ENCODE peak calls at places on chromosomes 12 and 14, in four cellular contexts. One of them, this sample, is unnamed.

GRCh38 chr12:67276469-67276868 is 7.3 kb downstream of the CAND1 start:
- DNase-seq in body of pancreas: no peak
- DNase-seq in ovary: no peak
- DNase-seq in OCI-LY7: no peak
- DNase-seq in this sample: no peak

GRCh38 chr12:96510306-96510764 is 21.0 kb downstream of the CFAP54 start:
- DNase-seq in OCI-LY7: no peak
- DNase-seq in body of pancreas: no peak
- DNase-seq in ovary: no peak
- DNase-seq in this sample: no peak

GRCh38 chr14:101373690-101374295 is 187.5 kb upstream of the DIO3 start:
- DNase-seq in body of pancreas: no peak
- DNase-seq in OCI-LY7: no peak
- DNase-seq in ovary: no peak
- DNase-seq in this sample: no peak

GRCh38 chr14:33539918-33540357 is 410.9 kb downstream of the EGLN3 start:
- DNase-seq in body of pancreas: no peak
- DNase-seq in ovary: no peak
- DNase-seq in OCI-LY7: no peak
- DNase-seq in this sample: no peak

GRCh38 chr12:125075-125474 is 58.5 kb downstream of the IQSEC3 start:
- DNase-seq in OCI-LY7: no peak
- DNase-seq in ovary: no peak
- DNase-seq in body of pancreas: no peak
- DNase-seq in this sample: no peak

GRCh38 chr12:28489256-28489655 is 299.0 kb downstream of the CCDC91 start:
- DNase-seq in OCI-LY7: no peak
- DNase-seq in ovary: no peak
- DNase-seq in body of pancreas: no peak
- DNase-seq in this sample: no peak

GRCh38 chr12:77940566-77940965 is 109.9 kb downstream of the NAV3 start:
- DNase-seq in ovary: no peak
- DNase-seq in body of pancreas: no peak
- DNase-seq in OCI-LY7: no peak
- DNase-seq in this sample: no peak

GRCh38 chr12:45234134-45234865 is 18.4 kb downstream of the ANO6 start:
- DNase-seq in body of pancreas: peak; percentile 54
- DNase-seq in ovary: peak; percentile 39
- DNase-seq in OCI-LY7: no peak
- DNase-seq in this sample: peak; percentile 93

GRCh38 chr12:5592313-5592712 is 160.4 kb downstream of the NTF3 start:
- DNase-seq in body of pancreas: no peak
- DNase-seq in OCI-LY7: no peak
- DNase-seq in ovary: no peak
- DNase-seq in this sample: no peak

GRCh38 chr12:95836630-95837239 is 22.0 kb upstream of the SNRPF start:
- DNase-seq in OCI-LY7: no peak
- DNase-seq in ovary: no peak
- DNase-seq in body of pancreas: peak; percentile 52
- DNase-seq in this sample: no peak

GRCh38 chr12:93469386-93469785 is 2.1 kb downstream of the MRPL42 start:
- DNase-seq in ovary: no peak
- DNase-seq in body of pancreas: no peak
- DNase-seq in OCI-LY7: no peak
- DNase-seq in this sample: no peak

GRCh38 chr12:113108308-113108707 is 27.3 kb downstream of the RASAL1 start:
- DNase-seq in ovary: no peak
- DNase-seq in OCI-LY7: no peak
- DNase-seq in body of pancreas: no peak
- DNase-seq in this sample: no peak

GRCh38 chr14:59424707-59425106 is 40.5 kb downstream of the GPR135 start:
- DNase-seq in body of pancreas: peak; percentile 49
- DNase-seq in OCI-LY7: no peak
- DNase-seq in ovary: no peak
- DNase-seq in this sample: no peak

GRCh38 chr12:57765698-57766463 is 997 bp downstream of the CYP27B1 start:
- DNase-seq in body of pancreas: no peak
- DNase-seq in OCI-LY7: no peak
- DNase-seq in ovary: no peak
- DNase-seq in this sample: no peak

GRCh38 chr14:94992046-94992445 is 165.3 kb downstream of the DICER1 start:
- DNase-seq in body of pancreas: no peak
- DNase-seq in ovary: no peak
- DNase-seq in OCI-LY7: no peak
- DNase-seq in this sample: no peak

GRCh38 chr12:97640826-97641225 is 178.2 kb downstream of the RMST start:
- DNase-seq in ovary: no peak
- DNase-seq in OCI-LY7: no peak
- DNase-seq in body of pancreas: no peak
- DNase-seq in this sample: no peak

GRCh38 chr12:77842430-77842829 is 11.7 kb downstream of the NAV3 start:
- DNase-seq in OCI-LY7: no peak
- DNase-seq in ovary: no peak
- DNase-seq in body of pancreas: no peak
- DNase-seq in this sample: no peak

GRCh38 chr14:87386453-87386980 is 606.5 kb downstream of the GALC start:
- DNase-seq in ovary: no peak
- DNase-seq in body of pancreas: no peak
- DNase-seq in OCI-LY7: peak; percentile 41
- DNase-seq in this sample: no peak

GRCh38 chr14:58638231-58639205 is 756 bp downstream of the DACT1 start:
- DNase-seq in body of pancreas: peak; percentile 6
- DNase-seq in ovary: peak; percentile 47
- DNase-seq in OCI-LY7: no peak
- DNase-seq in this sample: no peak

GRCh38 chr12:117662620-117663395 is 301.4 kb upstream of the NOS1 start:
- DNase-seq in ovary: no peak
- DNase-seq in body of pancreas: no peak
- DNase-seq in OCI-LY7: no peak
- DNase-seq in this sample: no peak

GRCh38 chr12:15320881-15321280 is 1.4 kb upstream of the PTPRO start:
- DNase-seq in body of pancreas: no peak
- DNase-seq in OCI-LY7: no peak
- DNase-seq in ovary: no peak
- DNase-seq in this sample: no peak

GRCh38 chr12:39905152-39905551 is 200.7 kb downstream of the SLC2A13 start:
- DNase-seq in OCI-LY7: no peak
- DNase-seq in ovary: peak; percentile 35
- DNase-seq in body of pancreas: peak; percentile 30
- DNase-seq in this sample: peak; percentile 78

GRCh38 chr12:10497602-10498001 is 8.1 kb upstream of the EIF2S3B start:
- DNase-seq in OCI-LY7: no peak
- DNase-seq in body of pancreas: peak; percentile 10
- DNase-seq in ovary: peak; percentile 9
- DNase-seq in this sample: no peak

GRCh38 chr12:10498042-10498441 is 7.6 kb upstream of the EIF2S3B start:
- DNase-seq in OCI-LY7: no peak
- DNase-seq in ovary: no peak
- DNase-seq in body of pancreas: no peak
- DNase-seq in this sample: no peak

GRCh38 chr12:10503460-10503859 is 2.2 kb upstream of the EIF2S3B start:
- DNase-seq in ovary: no peak
- DNase-seq in body of pancreas: no peak
- DNase-seq in OCI-LY7: no peak
- DNase-seq in this sample: no peak

GRCh38 chr12:10505620-10506019 is at the start of gene EIF2S3B:
- DNase-seq in body of pancreas: no peak
- DNase-seq in OCI-LY7: no peak
- DNase-seq in ovary: no peak
- DNase-seq in this sample: no peak

DNA sequence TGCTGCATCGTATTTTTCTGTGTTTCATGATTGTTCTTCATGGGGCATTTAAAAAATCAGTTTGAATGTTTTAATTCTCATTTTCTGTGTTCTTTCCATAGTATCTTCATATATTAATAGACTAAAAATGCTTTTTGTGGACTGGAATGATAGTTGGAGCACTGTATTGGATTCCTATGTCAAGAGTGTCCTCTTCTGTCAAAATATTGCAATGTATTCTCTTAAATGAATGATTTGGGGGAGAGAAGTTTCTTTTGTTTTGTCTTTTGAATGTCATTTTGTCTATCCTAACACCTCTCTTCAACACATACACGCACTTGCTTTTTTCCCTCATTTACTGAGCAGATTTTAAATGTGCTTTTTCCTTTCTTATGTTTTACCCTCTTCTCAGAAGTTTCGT is 4.7 kb upstream of the EIF2S3B start:
- DNase-seq in body of pancreas: no peak
- DNase-seq in ovary: no peak
- DNase-seq in OCI-LY7: peak; percentile 33
- DNase-seq in this sample: peak; percentile 0
- TF ChIP-seq CTCF in body of pancreas: no peak
- TF ChIP-seq CTCF in ovary: no peak
- TF ChIP-seq CTCF in OCI-LY7: peak; percentile 72
- TF ChIP-seq CTCF in this sample: peak; percentile 38

GRCh38 chr14:63951429-63951828 is 98.6 kb downstream of the SYNE2 start:
- DNase-seq in OCI-LY7: no peak
- DNase-seq in ovary: no peak
- DNase-seq in body of pancreas: no peak
- DNase-seq in this sample: no peak
- H3K4me3 ChIP-seq in OCI-LY7: no peak overlapping the region
- H3K4me3 ChIP-seq in ovary: no peak overlapping the region
- H3K4me3 ChIP-seq in body of pancreas: no peak overlapping the region
- H3K4me3 ChIP-seq in this sample: no peak overlapping the region

GRCh38 chr12:46555379-46555778 is 182.8 kb upstream of the SLC38A2 start:
- DNase-seq in OCI-LY7: no peak
- DNase-seq in body of pancreas: no peak
- DNase-seq in ovary: no peak
- DNase-seq in this sample: peak; percentile 83

GRCh38 chr12:46556105-46556559 is 183.6 kb upstream of the SLC38A2 start:
- DNase-seq in ovary: no peak
- DNase-seq in OCI-LY7: no peak
- DNase-seq in body of pancreas: no peak
- DNase-seq in this sample: peak; percentile 97

GRCh38 chr12:46553266-46553665 is 180.7 kb upstream of the SLC38A2 start:
- DNase-seq in body of pancreas: no peak
- DNase-seq in ovary: no peak
- DNase-seq in OCI-LY7: no peak
- DNase-seq in this sample: no peak

GRCh38 chr12:46553911-46554310 is 181.3 kb upstream of the SLC38A2 start:
- DNase-seq in ovary: no peak
- DNase-seq in OCI-LY7: no peak
- DNase-seq in body of pancreas: no peak
- DNase-seq in this sample: no peak

GRCh38 chr12:46554461-46554860 is 181.9 kb upstream of the SLC38A2 start:
- DNase-seq in ovary: no peak
- DNase-seq in body of pancreas: no peak
- DNase-seq in OCI-LY7: no peak
- DNase-seq in this sample: no peak
- TF ChIP-seq CTCF in ovary: no peak
- TF ChIP-seq CTCF in body of pancreas: no peak
- TF ChIP-seq CTCF in OCI-LY7: no peak
- TF ChIP-seq CTCF in this sample: no peak

GRCh38 chr14:68789002-68789797 is 3.7 kb downstream of the ZFP36L1 start:
- DNase-seq in ovary: peak; percentile 83
- DNase-seq in OCI-LY7: peak; percentile 89
- DNase-seq in body of pancreas: peak; percentile 91
- DNase-seq in this sample: no peak
- H3K4me3 ChIP-seq in ovary: peak overlapping the region; percentile 85
- H3K4me3 ChIP-seq in OCI-LY7: peak overlapping the region; percentile 87
- H3K4me3 ChIP-seq in body of pancreas: peak overlapping the region; percentile 90
- H3K4me3 ChIP-seq in this sample: peak overlapping the region; percentile 89

GRCh38 chr12:6667559-6668210 is 4.8 kb upstream of the ING4 start:
- DNase-seq in OCI-LY7: peak; percentile 68
- DNase-seq in body of pancreas: no peak
- DNase-seq in ovary: no peak
- DNase-seq in this sample: no peak
- TF ChIP-seq CTCF in OCI-LY7: peak; percentile 77
- TF ChIP-seq CTCF in body of pancreas: no peak
- TF ChIP-seq CTCF in ovary: no peak
- TF ChIP-seq CTCF in this sample: peak; percentile 17

GRCh38 chr12:53221203-53222076 is 10.6 kb downstream of the RARG start:
- DNase-seq in body of pancreas: peak; percentile 85
- DNase-seq in ovary: peak; percentile 86
- DNase-seq in OCI-LY7: peak; percentile 65
- DNase-seq in this sample: no peak

GRCh38 chr12:53219116-53219955 is 12.3 kb upstream of the ITGB7 start:
- DNase-seq in ovary: no peak
- DNase-seq in OCI-LY7: no peak
- DNase-seq in body of pancreas: peak; percentile 30
- DNase-seq in this sample: no peak

GRCh38 chr12:53219956-53220856 is 11.8 kb downstream of the RARG start:
- DNase-seq in body of pancreas: peak; percentile 65
- DNase-seq in ovary: peak; percentile 69
- DNase-seq in OCI-LY7: peak; percentile 83
- DNase-seq in this sample: no peak

GRCh38 chr12:53222170-53223005 is 9.6 kb downstream of the RARG start:
- DNase-seq in ovary: no peak
- DNase-seq in body of pancreas: no peak
- DNase-seq in OCI-LY7: no peak
- DNase-seq in this sample: no peak

GRCh38 chr12:53220857-53221202 is 11.2 kb downstream of the RARG start:
- DNase-seq in ovary: peak; percentile 91
- DNase-seq in OCI-LY7: peak; percentile 90
- DNase-seq in body of pancreas: peak; percentile 94
- DNase-seq in this sample: no peak
- H3K4me3 ChIP-seq in ovary: peak overlapping the region; percentile 79
- H3K4me3 ChIP-seq in OCI-LY7: peak overlapping the region; percentile 74
- H3K4me3 ChIP-seq in body of pancreas: peak overlapping the region; percentile 60
- H3K4me3 ChIP-seq in this sample: peak overlapping the region; percentile 83

DNA sequence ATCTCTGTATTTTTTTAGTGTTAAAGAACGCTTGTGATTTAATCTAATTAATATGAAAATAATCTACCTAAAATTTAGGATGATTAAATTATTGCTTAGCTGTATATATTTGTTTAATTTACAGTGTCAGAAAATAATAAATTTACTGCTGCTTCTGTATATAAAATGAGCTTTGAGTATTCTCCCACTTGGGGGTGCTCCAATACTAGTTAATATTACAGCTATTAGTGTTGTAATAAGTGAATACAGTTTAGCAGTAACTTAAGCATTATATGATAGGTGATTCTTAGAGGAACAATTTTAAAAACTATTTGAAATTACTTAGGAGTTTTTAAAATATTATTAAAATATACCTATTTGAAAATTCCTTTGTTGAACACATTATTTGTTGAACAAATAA is 62.2 kb downstream of the PAPOLA start:
- DNase-seq in OCI-LY7: no peak
- DNase-seq in body of pancreas: no peak
- DNase-seq in ovary: no peak
- DNase-seq in this sample: no peak
- TF ChIP-seq CTCF in OCI-LY7: peak; percentile 55
- TF ChIP-seq CTCF in body of pancreas: no peak
- TF ChIP-seq CTCF in ovary: no peak
- TF ChIP-seq CTCF in this sample: no peak

GRCh38 chr12:3231399-3231876 is 154.3 kb downstream of the TSPAN9 start:
- DNase-seq in body of pancreas: no peak
- DNase-seq in OCI-LY7: no peak
- DNase-seq in ovary: peak; percentile 41
- DNase-seq in this sample: no peak
- H3K4me3 ChIP-seq in body of pancreas: no peak overlapping the region
- H3K4me3 ChIP-seq in OCI-LY7: no peak overlapping the region
- H3K4me3 ChIP-seq in ovary: no peak overlapping the region
- H3K4me3 ChIP-seq in this sample: no peak overlapping the region

This sample was measured in AG09309.